ENCODE peak calls at places on chromosomes 4 and X, in eight cellular contexts. D, C, Y, V, M, N, Z and I are unnamed samples.

GRCh38 chr4:169031392-169031791 is 21.3 kb upstream of the CBR4 start:
- DNase-seq in D (no peak), C (no peak), Y (no peak), V (no peak), M (no peak), N (no peak), Z (no peak), I (no peak)

GRCh38 chrX:39875834-39876625 is 221.7 kb downstream of the BCOR start:
- DNase-seq in D (no peak), C (no peak), Y (no peak), V (no peak), M (no peak), N (no peak), Z (peak), I (no peak)

GRCh38 chr4:93147524-93148212 is 680.9 kb upstream of the ATOH1 start:
- DNase-seq in D (no peak), C (no peak), Y (peak), V (no peak), M (no peak), N (no peak), Z (peak), I (no peak)

GRCh38 chr4:82746705-82747567 is 51.7 kb downstream of the SCD5 start:
- DNase-seq in D (no peak), C (peak), Y (no peak), V (no peak), M (no peak), N (no peak), Z (no peak), I (no peak)

GRCh38 chrX:69510137-69510715 is 6.1 kb downstream of the NALF2 start:
- DNase-seq in D (no peak), C (no peak), Y (no peak), V (no peak), M (no peak), N (no peak), Z (no peak), I (no peak)

GRCh38 chrX:20143539-20143938 is 1.9 kb upstream of the EIF1AX start:
- DNase-seq in D (no peak), C (no peak), Y (no peak), V (no peak), M (peak), N (no peak), Z (no peak), I (no peak)

GRCh38 chr4:7428261-7429068 is 6.3 kb downstream of the PSAPL1 start:
- DNase-seq in D (no peak), C (no peak), Y (no peak), V (no peak), M (no peak), N (peak), Z (peak), I (no peak)

GRCh38 chr4:56953680-56954520 is 23.5 kb downstream of the NOA1 start:
- DNase-seq in D (no peak), C (no peak), Y (no peak), V (no peak), M (no peak), N (no peak), Z (no peak), I (no peak)

GRCh38 chrX:15107367-15107988 is 162.4 kb downstream of the ASB9 start:
- DNase-seq in D (no peak), C (no peak), Y (no peak), V (no peak), M (no peak), N (no peak), Z (no peak), I (no peak)

GRCh38 chr4:38275331-38275821 is 315.2 kb downstream of the PTTG2 start:
- DNase-seq in D (peak), C (peak), Y (peak), V (no peak), M (peak), N (peak), Z (no peak), I (no peak)

GRCh38 chr4:6889101-6889735 is 20.4 kb upstream of the TBC1D14 start:
- DNase-seq in D (no peak), C (no peak), Y (no peak), V (no peak), M (no peak), N (no peak), Z (peak), I (no peak)

GRCh38 chr4:155419266-155419665 is 42.5 kb upstream of the MAP9 start:
- DNase-seq in D (no peak), C (no peak), Y (no peak), V (peak), M (no peak), N (no peak), Z (no peak), I (no peak)

GRCh38 chrX:54529166-54529558 is 857 bp upstream of the GNL3L start:
- DNase-seq in D (no peak), C (no peak), Y (no peak), V (no peak), M (no peak), N (no peak), Z (no peak), I (no peak)

GRCh38 chr4:103996059-103996458 is 276.3 kb upstream of the TACR3 start:
- DNase-seq in D (no peak), C (peak), Y (peak), V (peak), M (no peak), N (no peak), Z (peak), I (no peak)

GRCh38 chrX:48696301-48697181 is at the start of gene SUV39H1:
- DNase-seq in D (peak), C (peak), Y (peak), V (peak), M (peak), N (peak), Z (peak), I (peak)

GRCh38 chrX:3516051-3516541 is 169.6 kb upstream of the MXRA5 start:
- DNase-seq in D (no peak), C (no peak), Y (no peak), V (peak), M (no peak), N (no peak), Z (no peak), I (no peak)

GRCh38 chr4:8439914-8440490 is 521 bp downstream of the ACOX3 start:
- DNase-seq in D (no peak), C (no peak), Y (no peak), V (no peak), M (no peak), N (peak), Z (no peak), I (no peak)

GRCh38 chr4:19164334-19164733 is 1087.4 kb upstream of the SLIT2 start:
- DNase-seq in D (no peak), C (no peak), Y (no peak), V (no peak), M (no peak), N (no peak), Z (no peak), I (no peak)

GRCh38 chr4:25113915-25114904 is 46.0 kb downstream of the SEPSECS start:
- DNase-seq in D (no peak), C (no peak), Y (no peak), V (peak), M (no peak), N (no peak), Z (peak), I (no peak)

GRCh38 chrX:154000051-154000450 is 19.7 kb downstream of the IRAK1 start:
- DNase-seq in D (no peak), C (no peak), Y (no peak), V (no peak), M (no peak), N (peak), Z (no peak), I (no peak)

GRCh38 chrX:115372026-115372610 is 82.6 kb downstream of the LUZP4 start:
- DNase-seq in D (no peak), C (peak), Y (peak), V (peak), M (no peak), N (no peak), Z (no peak), I (peak)

GRCh38 chrX:31545726-31546125 is 473.9 kb upstream of the FTHL17 start:
- DNase-seq in D (no peak), C (no peak), Y (no peak), V (no peak), M (no peak), N (no peak), Z (no peak), I (no peak)

GRCh38 chrX:154727418-154728323 is 23.2 kb downstream of the GAB3 start:
- DNase-seq in D (peak), C (no peak), Y (peak), V (peak), M (no peak), N (peak), Z (no peak), I (no peak)

GRCh38 chrX:53997751-53998150 is 46.5 kb downstream of the PHF8 start:
- DNase-seq in D (no peak), C (no peak), Y (no peak), V (no peak), M (no peak), N (no peak), Z (no peak), I (no peak)

GRCh38 chrX:71215335-71215912 is 7.6 kb upstream of the GJB1 start:
- DNase-seq in D (peak), C (no peak), Y (no peak), V (no peak), M (no peak), N (no peak), Z (no peak), I (no peak)

GRCh38 chrX:153245288-153245731 is 66.2 kb downstream of the MAGEA1 start:
- DNase-seq in D (no peak), C (peak), Y (peak), V (no peak), M (no peak), N (no peak), Z (peak), I (no peak)

GRCh38 chr4:2940267-2941137 is 22.7 kb downstream of the NOP14 start:
- DNase-seq in D (no peak), C (no peak), Y (peak), V (no peak), M (no peak), N (no peak), Z (peak), I (no peak)